ENCODE peak calls at places on chromosomes 4 and X, in seven cellular contexts. N, Y, K, L, M, P and Q are unnamed samples.

GRCh38 chr4:1793940-1794808 is 1.1 kb downstream of the FGFR3 start:
- DNase-seq in N (no peak), Y (peak; percentile 14), K (no peak), L (peak; percentile 58), M (peak; percentile 41), P (no peak), Q (no peak)

GRCh38 chrX:40091691-40092421 is 5.9 kb downstream of the BCOR start:
- DNase-seq in N (no peak), Y (no peak), K (no peak), L (peak; percentile 87), M (no peak), P (no peak), Q (no peak)

GRCh38 chr4:74006009-74006476 is 7.6 kb upstream of the CXCL5 start:
- DNase-seq in N (no peak), Y (peak; percentile 88), K (no peak), L (no peak), M (no peak), P (no peak), Q (no peak)

GRCh38 chr4:145418739-145419138 is 62.9 kb upstream of the SMAD1 start:
- DNase-seq in N (no peak), Y (no peak), K (no peak), L (no peak), M (no peak), P (no peak), Q (no peak)

GRCh38 chrX:40845331-40845911 is 110.1 kb upstream of the MED14 start:
- DNase-seq in N (no peak), Y (peak; percentile 94), K (no peak), L (peak; percentile 83), M (no peak), P (no peak), Q (no peak)

GRCh38 chr4:152999376-153000067 is 63.4 kb downstream of the FHDC1 start:
- DNase-seq in N (no peak), Y (no peak), K (no peak), L (no peak), M (no peak), P (no peak), Q (no peak)

GRCh38 chr4:45944000-45944399 is 179.9 kb downstream of the GABRG1 start:
- DNase-seq in N (no peak), Y (no peak), K (no peak), L (no peak), M (no peak), P (no peak), Q (no peak)

GRCh38 chrX:119003462-119003861 is 29.0 kb downstream of the LONRF3 start:
- DNase-seq in N (no peak), Y (no peak), K (no peak), L (no peak), M (no peak), P (no peak), Q (no peak)

GRCh38 chr4:151670843-151671242 is 90.0 kb downstream of the GATB start:
- DNase-seq in N (no peak), Y (no peak), K (no peak), L (no peak), M (no peak), P (no peak), Q (no peak)

GRCh38 chrX:122440832-122441231 is 743.2 kb upstream of the GRIA3 start:
- DNase-seq in N (no peak), Y (no peak), K (no peak), L (no peak), M (no peak), P (no peak), Q (no peak)

GRCh38 chr4:37891221-37892159 is 606 bp downstream of the TBC1D1 start:
- DNase-seq in N (peak; percentile 75), Y (no peak), K (no peak), L (no peak), M (peak; percentile 19), P (peak; percentile 83), Q (peak; percentile 80)

GRCh38 chr4:80103615-80104014 is 30.6 kb upstream of the ANTXR2 start:
- DNase-seq in N (no peak), Y (no peak), K (peak; percentile 13), L (no peak), M (no peak), P (no peak), Q (no peak)